ENCODE peak calls at places on chromosomes 11 and 22, in four cellular contexts. H is nucleus accumbens, C is hippocampal formation, U is NCI-H524. L is an unnamed sample.

GRCh38 chr22:33302049-33302545 is 243.9 kb upstream of the SYN3 start:
- DNase-seq in H (peak; percentile 33), C (peak; percentile 52), U (peak; percentile 78), L (peak; percentile 85)

GRCh38 chr11:115098037-115098436 is 406.2 kb downstream of the CADM1 start:
- DNase-seq in H (no peak), C (no peak), U (no peak), L (no peak)

GRCh38 chr11:35593143-35593542 is 25.1 kb upstream of the FJX1 start:
- DNase-seq in H (no peak), C (no peak), U (no peak), L (no peak)

GRCh38 chr11:13338437-13339069 is 61.0 kb downstream of the BMAL1 start:
- DNase-seq in H (no peak), C (no peak), U (no peak), L (no peak)

GRCh38 chr11:30960387-30960992 is 374.3 kb upstream of the MPPED2 start:
- DNase-seq in H (no peak), C (peak; percentile 37), U (peak; percentile 53), L (peak; percentile 56)

GRCh38 chr11:75380716-75381420 is 18.4 kb upstream of the RPS3 start:
- DNase-seq in H (no peak), C (no peak), U (no peak), L (peak; percentile 20)

GRCh38 chr22:42986115-42986514 is 28.8 kb downstream of the PACSIN2 start:
- DNase-seq in H (no peak), C (no peak), U (no peak), L (no peak)

GRCh38 chr11:125331357-125331756 is 164.7 kb downstream of the FEZ1 start:
- DNase-seq in H (no peak), C (no peak), U (no peak), L (no peak)

GRCh38 chr11:112542479-112542878 is 281.8 kb upstream of the PLET1 start:
- DNase-seq in H (no peak), C (no peak), U (no peak), L (no peak)

GRCh38 chr11:22725079-22725478 is 58.7 kb downstream of the GAS2 start:
- DNase-seq in H (no peak), C (no peak), U (no peak), L (no peak)

GRCh38 chr22:26398741-26399153 is 30.3 kb upstream of the ASPHD2 start:
- DNase-seq in H (no peak), C (peak; percentile 45), U (peak; percentile 81), L (peak; percentile 83)

GRCh38 chr11:6387811-6388599 is 2.3 kb upstream of the SMPD1 start:
- DNase-seq in H (no peak), C (no peak), U (no peak), L (no peak)

GRCh38 chr11:27187848-27188621 is 147.4 kb downstream of the BBOX1 start:
- DNase-seq in H (no peak), C (no peak), U (no peak), L (no peak)

GRCh38 chr11:118065375-118065774 is 11.5 kb upstream of the TMPRSS4 start:
- DNase-seq in H (no peak), C (no peak), U (no peak), L (no peak)

GRCh38 chr11:94128746-94129504 is at the start of gene PANX1:
- DNase-seq in H (no peak), C (peak; percentile 67), U (peak; percentile 78), L (peak; percentile 86)

GRCh38 chr11:117621226-117621625 is 175.8 kb downstream of the DSCAML1 start:
- DNase-seq in H (no peak), C (no peak), U (no peak), L (peak; percentile 17)

GRCh38 chr11:11450744-11451362 is 97.8 kb upstream of the CSNK2A3 start:
- DNase-seq in H (no peak), C (no peak), U (no peak), L (no peak)

GRCh38 chr11:33828604-33829429 is 54.5 kb upstream of the FBXO3 start:
- DNase-seq in H (no peak), C (no peak), U (no peak), L (no peak)

GRCh38 chr11:88284306-88285057 is 53.1 kb downstream of the CTSC start:
- DNase-seq in H (no peak), C (no peak), U (no peak), L (no peak)